ENCODE peak calls at places on chromosomes 5 and 9, in eight cellular contexts. Z is neuronal stem cell, I is GM12865, V is COLO829, A is endothelial cell of umbilical vein, R is HuH-7, H is AG08395, D is lung. Q is an unnamed sample.

GRCh38 chr5:39119404-39120051 is 45.3 kb upstream of the RICTOR start:
- DNase-seq in Z (no peak), I (no peak), V (no peak), A (no peak), R (no peak), H (no peak), D (no peak), Q (no peak)

GRCh38 chr5:142166754-142167153 is 58.2 kb downstream of the NDFIP1 start:
- DNase-seq in Z (no peak), I (no peak), V (no peak), A (no peak), R (no peak), H (no peak), D (no peak), Q (no peak)

GRCh38 chr9:116212986-116213672 is 59.5 kb downstream of the PAPPA start:
- DNase-seq in Z (no peak), I (no peak), V (no peak), A (no peak), R (no peak), H (no peak), D (no peak), Q (no peak)

GRCh38 chr9:129712595-129713524 is 40.0 kb downstream of the PTGES start:
- DNase-seq in Z (peak; percentile 42), I (no peak), V (peak; percentile 51), A (no peak), R (no peak), H (peak; percentile 80), D (no peak), Q (no peak)

GRCh38 chr9:80449513-80449912 is 877.7 kb downstream of the TLE4 start:
- DNase-seq in Z (no peak), I (no peak), V (no peak), A (no peak), R (no peak), H (no peak), D (no peak), Q (no peak)

GRCh38 chr5:80784451-80784850 is 129.7 kb upstream of the DHFR start:
- DNase-seq in Z (no peak), I (no peak), V (peak; percentile 23), A (no peak), R (no peak), H (no peak), D (no peak), Q (no peak)

GRCh38 chr9:104903609-104904008 is 24.3 kb downstream of the ABCA1 start:
- DNase-seq in Z (no peak), I (no peak), V (no peak), A (no peak), R (no peak), H (peak; percentile 16), D (no peak), Q (no peak)

GRCh38 chr5:158639876-158640570 is 459.7 kb downstream of the EBF1 start:
- DNase-seq in Z (no peak), I (no peak), V (no peak), A (no peak), R (no peak), H (peak; percentile 43), D (no peak), Q (no peak)

GRCh38 chr9:123763910-123764588 is 165.9 kb downstream of the DENND1A start:
- DNase-seq in Z (no peak), I (no peak), V (no peak), A (no peak), R (no peak), H (peak; percentile 58), D (no peak), Q (no peak)